ENCODE peak calls at places on chromosomes 12 and 14, in four cellular contexts. O is nucleus accumbens; E is CD4-positive, alpha-beta T cell; T is stomach. Q is an unnamed sample.

GRCh38 chr12:88111074-88111652 is 30.7 kb downstream of the CEP290 start:
- DNase-seq in O (no peak), E (no peak), T (no peak), Q (no peak)

GRCh38 chr12:45285717-45286116 is 69.8 kb downstream of the ANO6 start:
- DNase-seq in O (no peak), E (no peak), T (no peak), Q (no peak)

GRCh38 chr14:93984070-93984469 is 7.7 kb upstream of the ASB2 start:
- DNase-seq in O (no peak), E (no peak), T (no peak), Q (no peak)

GRCh38 chr14:53601409-53601808 is 355.2 kb downstream of the BMP4 start:
- DNase-seq in O (no peak), E (no peak), T (no peak), Q (no peak)

GRCh38 chr14:47278233-47278842 is 397.1 kb downstream of the MDGA2 start:
- DNase-seq in O (peak; percentile 28), E (no peak), T (peak; percentile 43), Q (peak; percentile 12)

GRCh38 chr14:65103150-65103760 is 938 bp upstream of the MAX start:
- DNase-seq in O (no peak), E (no peak), T (no peak), Q (no peak)

GRCh38 chr12:99984271-99985128 is at the start of gene ANKS1B:
- DNase-seq in O (peak; percentile 61), E (no peak), T (peak; percentile 49), Q (no peak)

GRCh38 chr14:100609331-100609870 is 22.2 kb upstream of the BEGAIN start:
- DNase-seq in O (no peak), E (no peak), T (no peak), Q (no peak)

GRCh38 chr14:105065280-105066228 is at the start of gene GPR132:
- DNase-seq in O (no peak), E (peak; percentile 85), T (peak; percentile 63), Q (peak; percentile 99)

GRCh38 chr14:20609215-20610001 is 18.2 kb upstream of the RNASE12 start:
- DNase-seq in O (peak; percentile 64), E (peak; percentile 35), T (peak; percentile 76), Q (peak; percentile 81)

GRCh38 chr12:53380797-53381738 is 1.1 kb downstream of the SP1 start:
- DNase-seq in O (no peak), E (no peak), T (no peak), Q (peak; percentile 71)

GRCh38 chr14:94638330-94638729 is 26.1 kb downstream of the SERPINA3 start:
- DNase-seq in O (no peak), E (no peak), T (no peak), Q (no peak)

GRCh38 chr12:25433581-25434325 is 119.3 kb downstream of the LMNTD1 start:
- DNase-seq in O (no peak), E (no peak), T (no peak), Q (no peak)

GRCh38 chr14:36167431-36167830 is 9.1 kb downstream of the PTCSC3 start:
- DNase-seq in O (no peak), E (no peak), T (no peak), Q (no peak)

GRCh38 chr14:62213516-62213915 is 451.3 kb downstream of the SNAPC1 start:
- DNase-seq in O (no peak), E (no peak), T (no peak), Q (no peak)

GRCh38 chr12:118061876-118062791 is 1.2 kb upstream of the WSB2 start:
- DNase-seq in O (peak; percentile 39), E (no peak), T (peak; percentile 45), Q (peak; percentile 10)

GRCh38 chr12:28536088-28536487 is 345.8 kb downstream of the CCDC91 start:
- DNase-seq in O (no peak), E (no peak), T (no peak), Q (peak; percentile 83)

GRCh38 chr14:63432888-63433552 is 110.2 kb downstream of the PPP2R5E start:
- DNase-seq in O (no peak), E (no peak), T (no peak), Q (no peak)

GRCh38 chr14:63435204-63435603 is 108.0 kb downstream of the PPP2R5E start:
- DNase-seq in O (no peak), E (no peak), T (no peak), Q (peak; percentile 40)

GRCh38 chr12:28489256-28489655 is 299.0 kb downstream of the CCDC91 start:
- DNase-seq in O (no peak), E (no peak), T (no peak), Q (no peak)

GRCh38 chr12:52942914-52943207 is 6.1 kb upstream of the KRT18 start:
- DNase-seq in O (no peak), E (no peak), T (no peak), Q (no peak)

GRCh38 chr14:93799617-93800016 is 11.3 kb upstream of the PRIMA1 start:
- DNase-seq in O (no peak), E (no peak), T (no peak), Q (no peak)

GRCh38 chr12:57092529-57092862 is 3.6 kb downstream of the NAB2 start:
- DNase-seq in O (no peak), E (no peak), T (no peak), Q (no peak)